ENCODE peak calls at places on chromosome 18, in four cellular contexts. F, E, H and R are unnamed samples.

GRCh38 chr18:55779711-55780590 is 192.0 kb upstream of the TCF4 start:
- DNase-seq in H (peak), F (peak), E (peak), R (peak)

GRCh38 chr18:3540805-3541548 is 91.0 kb downstream of the TGIF1 start:
- DNase-seq in H (no peak), F (no peak), E (no peak), R (peak)

GRCh38 chr18:49926076-49926745 is 112.9 kb upstream of the ACAA2 start:
- DNase-seq in E (peak), H (no peak), F (no peak), R (no peak)

GRCh38 chr18:34592961-34593382 is 117.1 kb upstream of the DTNA start:
- DNase-seq in F (peak), E (peak), H (peak), R (peak)

GRCh38 chr18:54222922-54223567 is 1.4 kb downstream of the MBD2 start:
- DNase-seq in F (no peak), E (no peak), H (no peak), R (no peak)

GRCh38 chr18:43271593-43272432 is 5.5 kb downstream of the SYT4 start:
- DNase-seq in E (peak), H (peak), F (no peak), R (no peak)

GRCh38 chr18:60506682-60507081 is 134.1 kb upstream of the MC4R start:
- DNase-seq in H (no peak), F (no peak), E (peak), R (no peak)

GRCh38 chr18:76823574-76823973 is 1.2 kb downstream of the ZNF236 start:
- DNase-seq in H (no peak), F (peak), E (peak), R (peak)

GRCh38 chr18:23900979-23901378 is 113.6 kb upstream of the TTC39C start:
- DNase-seq in H (no peak), F (no peak), E (no peak), R (no peak)

GRCh38 chr18:77132369-77133050 is at the start of gene MBP:
- DNase-seq in H (no peak), E (no peak), F (peak), R (peak)

GRCh38 chr18:67590571-67591141 is 74.1 kb upstream of the DSEL start:
- DNase-seq in E (peak), H (peak), F (no peak), R (no peak)

GRCh38 chr18:24491882-24492281 is 31.4 kb downstream of the HRH4 start:
- DNase-seq in F (no peak), H (no peak), E (no peak), R (no peak)

GRCh38 chr18:9531791-9532410 is 56.6 kb downstream of the RALBP1 start:
- DNase-seq in H (no peak), E (peak), F (no peak), R (no peak)

GRCh38 chr18:13112982-13113381 is 105.6 kb upstream of the LDLRAD4 start:
- DNase-seq in E (peak), H (peak), F (no peak), R (no peak)

GRCh38 chr18:67864677-67865340 is 348.3 kb upstream of the DSEL start:
- DNase-seq in H (no peak), E (peak), F (no peak), R (no peak)

GRCh38 chr18:23137093-23137640 is 1.9 kb downstream of the CABLES1 start:
- DNase-seq in H (no peak), F (no peak), E (no peak), R (no peak)

GRCh38 chr18:10797882-10798281 is 272.1 kb downstream of the NAPG start:
- DNase-seq in F (no peak), E (no peak), H (no peak), R (no peak)

GRCh38 chr18:26706796-26707406 is 158.5 kb upstream of the KCTD1 start:
- DNase-seq in F (no peak), H (no peak), E (no peak), R (no peak)

GRCh38 chr18:22428672-22429071 is 11.0 kb upstream of the CTAGE1 start:
- DNase-seq in F (no peak), E (peak), H (no peak), R (no peak)

GRCh38 chr18:21489919-21490495 is 110.5 kb downstream of the ESCO1 start:
- DNase-seq in F (no peak), E (no peak), H (no peak), R (no peak)

DNA sequence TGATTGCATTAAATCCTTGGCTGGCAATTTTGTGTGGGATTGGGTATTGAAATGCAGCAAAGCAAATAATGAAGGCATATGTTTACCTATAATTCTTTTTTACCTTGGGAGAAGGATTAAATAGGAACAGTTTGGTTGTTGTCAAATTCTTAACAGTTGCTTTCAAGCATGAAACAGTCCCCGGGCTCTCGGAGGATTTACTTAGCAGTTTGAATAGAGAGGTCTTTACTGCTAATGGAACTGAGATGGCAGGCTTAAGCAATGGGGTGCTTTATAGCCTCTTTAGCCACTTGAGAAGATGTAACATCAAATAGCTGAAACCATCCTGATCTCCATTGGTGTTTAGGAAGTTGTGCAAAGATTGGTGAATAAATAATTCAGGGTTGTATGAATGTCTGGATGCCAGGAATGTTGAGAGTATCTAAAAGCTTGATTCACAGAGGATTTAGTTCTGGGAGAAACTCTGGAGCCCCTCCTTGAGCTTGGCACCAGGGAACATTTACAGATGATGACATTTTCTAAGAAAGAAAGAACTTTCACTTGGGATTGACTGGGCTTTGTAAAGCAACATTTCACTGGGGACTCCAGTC is 51.8 kb downstream of the PTPRM start:
- DNase-seq in F (no peak), E (no peak), H (no peak), R (no peak)
- H3K4me3 ChIP-seq in F (no peak), E (no peak), H (no peak), R (no peak)

GRCh38 chr18:35641916-35642315 is 60.4 kb downstream of the GALNT1 start:
- DNase-seq in F (no peak), H (no peak), E (peak), R (no peak)

GRCh38 chr18:35637226-35637625 is 55.7 kb downstream of the GALNT1 start:
- DNase-seq in F (no peak), E (no peak), H (no peak), R (no peak)

GRCh38 chr18:35641467-35641866 is 59.9 kb downstream of the GALNT1 start:
- DNase-seq in F (no peak), E (no peak), H (no peak), R (no peak)

GRCh38 chr18:35642802-35643201 is 61.3 kb downstream of the GALNT1 start:
- DNase-seq in F (no peak), H (no peak), E (peak), R (no peak)

GRCh38 chr18:35639296-35639695 is 57.8 kb downstream of the GALNT1 start:
- DNase-seq in F (no peak), H (no peak), E (no peak), R (no peak)
- H3K4me3 ChIP-seq in F (no peak), H (no peak), E (no peak), R (no peak)

DNA sequence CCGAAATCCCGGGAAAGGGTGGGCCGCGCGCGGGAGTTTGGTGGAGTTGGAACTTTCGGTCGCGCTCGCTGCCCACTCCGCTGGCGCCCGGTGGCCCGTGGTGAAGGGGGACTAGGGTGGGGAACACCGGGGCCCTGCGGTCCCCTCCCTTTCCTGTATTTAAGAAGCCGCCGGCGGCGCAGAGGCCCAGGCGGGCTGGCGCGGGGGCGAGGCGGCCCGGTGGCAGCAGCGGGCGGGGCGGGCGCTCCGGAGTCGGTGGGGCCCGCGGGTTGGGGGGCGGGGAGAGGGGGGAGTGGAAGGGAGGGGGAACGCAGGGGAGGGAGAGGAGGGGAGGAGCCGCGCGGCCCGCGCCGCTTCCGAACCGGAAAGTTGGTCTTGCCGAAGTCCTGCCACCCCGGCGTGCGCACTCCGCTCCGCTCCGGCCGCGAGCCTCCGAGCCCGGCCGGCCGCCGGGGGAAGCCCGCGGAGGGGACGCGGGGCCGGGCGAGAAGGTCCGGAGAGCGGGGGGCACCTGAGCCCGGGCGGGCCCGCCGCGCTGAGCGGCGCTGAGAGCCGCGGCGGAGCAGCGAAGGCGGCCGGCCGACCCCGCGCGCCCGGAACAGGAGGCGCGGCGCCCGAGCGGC is 449 bp upstream of the SALL3 start:
- DNase-seq in H (no peak), E (no peak), F (no peak), R (no peak)
- H3K4me3 ChIP-seq in H (no peak), E (no peak), F (no peak), R (no peak)

GRCh38 chr18:11859903-11860407 is 8.7 kb downstream of the CHMP1B start:
- DNase-seq in E (peak), F (no peak), H (no peak), R (no peak)

GRCh38 chr18:11859282-11859797 is 8.1 kb downstream of the CHMP1B start:
- DNase-seq in H (no peak), E (no peak), F (no peak), R (no peak)

GRCh38 chr18:11861583-11862288 is 10.5 kb downstream of the CHMP1B start:
- DNase-seq in E (no peak), F (no peak), H (no peak), R (no peak)

GRCh38 chr18:11860594-11861450 is 9.6 kb downstream of the CHMP1B start:
- DNase-seq in H (no peak), E (no peak), F (no peak), R (no peak)

DNA sequence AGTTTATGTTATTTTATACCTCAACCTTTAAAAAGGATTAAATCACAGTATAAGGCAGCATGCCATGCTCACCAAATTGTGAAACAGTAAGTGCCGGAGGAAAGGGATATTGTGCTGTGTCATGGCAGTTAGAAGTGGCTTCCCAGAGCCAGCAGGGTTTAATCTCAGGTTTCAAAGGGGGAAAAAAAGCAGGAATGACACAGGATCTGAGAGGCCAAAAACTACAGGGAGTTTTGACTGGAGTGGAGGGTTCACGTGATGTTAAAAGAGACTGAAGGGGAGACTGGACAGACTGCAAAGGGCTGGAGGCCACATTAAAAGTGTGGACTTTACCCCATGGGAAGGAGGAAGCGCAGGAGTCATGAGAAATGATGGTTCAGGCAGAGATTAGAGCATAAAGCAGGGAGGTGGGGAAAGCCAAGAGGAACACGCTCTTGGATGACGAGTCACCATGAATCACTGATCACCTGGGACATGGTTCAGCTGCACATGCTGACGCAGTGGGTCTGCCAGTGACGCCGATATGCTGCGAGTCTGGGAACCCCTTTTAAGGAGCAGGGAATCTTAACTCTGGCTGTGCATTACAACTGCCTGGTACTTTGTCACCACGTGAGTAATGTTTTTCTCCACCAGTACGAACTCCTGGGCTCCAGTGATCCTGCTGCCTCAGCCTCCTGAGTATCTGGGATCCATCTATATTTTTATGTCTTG is 6.1 kb downstream of the CHMP1B start:
- DNase-seq in E (peak), F (no peak), H (peak), R (peak)
- H3K4me3 ChIP-seq in E (peak), F (no peak), H (no peak), R (no peak)

GRCh38 chr18:70907673-70908072 is 618.8 kb downstream of the SOCS6 start:
- DNase-seq in H (peak), F (no peak), E (no peak), R (no peak)
- H3K4me3 ChIP-seq in H (peak), F (no peak), E (no peak), R (no peak)

GRCh38 chr18:63154350-63155152 is 165.0 kb downstream of the BCL2 start:
- DNase-seq in H (no peak), E (no peak), F (no peak), R (no peak)
- H3K4me3 ChIP-seq in H (no peak), E (no peak), F (peak), R (no peak)

DNA sequence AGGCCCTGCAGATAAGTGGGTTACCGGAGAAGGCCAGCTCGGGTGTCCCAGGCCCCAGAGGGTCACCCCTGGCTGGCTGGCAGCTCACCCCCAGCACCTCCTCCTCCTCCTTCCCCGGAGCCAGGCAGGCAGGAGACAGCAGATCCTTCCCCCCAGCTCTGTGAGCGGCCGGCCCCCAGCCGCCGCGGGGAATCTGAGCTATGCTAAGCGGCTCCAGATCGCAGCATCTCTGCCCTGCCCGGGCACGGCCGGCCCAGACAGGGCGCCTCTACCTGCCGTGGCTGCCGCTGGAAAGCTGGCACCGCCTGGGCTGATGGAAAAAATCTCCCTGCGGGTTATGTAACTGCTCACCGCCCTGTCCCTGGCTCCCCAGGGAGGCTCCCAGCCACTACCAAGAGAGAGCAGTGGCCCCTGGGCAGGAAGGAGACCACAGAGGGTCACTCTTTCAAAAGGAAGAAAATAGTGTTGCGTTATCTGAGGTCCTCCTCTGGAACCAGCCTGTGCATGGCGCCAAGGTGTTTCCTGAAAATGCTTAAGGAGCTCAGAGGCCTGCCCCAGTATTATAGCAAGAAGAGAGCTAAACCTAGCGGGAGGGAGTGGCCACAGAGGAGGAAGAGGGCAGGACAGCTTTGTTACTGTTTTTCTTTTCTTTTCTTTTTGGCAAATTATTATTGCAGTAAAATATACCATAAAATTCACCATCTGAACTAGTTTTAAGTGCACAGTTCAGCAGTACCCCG is 179.0 kb downstream of the SMAD7 start:
- DNase-seq in F (peak), H (no peak), E (no peak), R (no peak)
- H3K4me3 ChIP-seq in F (no peak), H (no peak), E (no peak), R (no peak)

DNA sequence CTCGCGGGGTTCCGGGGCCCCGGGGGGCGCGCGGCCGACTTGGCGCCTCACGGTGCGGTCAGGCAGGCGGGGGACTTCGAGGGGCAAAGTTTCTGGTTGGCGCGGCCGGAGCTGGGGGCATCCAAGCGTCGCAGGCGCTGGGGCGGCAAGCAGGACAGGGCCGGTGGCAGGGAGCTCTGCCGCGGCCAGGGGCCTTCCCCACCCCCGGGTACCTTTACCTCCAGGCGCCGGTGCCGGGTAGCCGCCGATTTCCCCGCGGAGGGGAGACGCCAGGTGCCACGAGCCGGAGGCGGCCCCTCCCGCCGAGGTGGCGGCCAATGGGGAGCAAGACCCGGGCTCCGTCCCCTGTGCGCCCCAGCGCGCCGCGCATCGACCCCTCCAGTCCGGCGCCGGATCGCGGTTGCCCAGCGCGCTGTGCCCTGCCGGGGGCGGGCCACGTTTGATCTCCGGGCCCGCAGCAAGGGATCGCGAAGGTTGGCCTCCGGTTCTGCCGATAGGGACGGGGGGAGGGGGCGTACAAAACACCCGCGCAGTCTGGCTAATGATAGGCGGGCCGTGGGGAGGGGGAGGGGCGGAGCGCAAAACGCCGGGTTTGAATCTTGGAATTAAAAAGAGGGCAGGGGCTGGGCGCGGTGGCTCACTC is at the start of gene ST8SIA5:
- DNase-seq in E (no peak), H (peak), F (no peak), R (no peak)
- H3K4me3 ChIP-seq in E (peak), H (peak), F (peak), R (no peak)

DNA sequence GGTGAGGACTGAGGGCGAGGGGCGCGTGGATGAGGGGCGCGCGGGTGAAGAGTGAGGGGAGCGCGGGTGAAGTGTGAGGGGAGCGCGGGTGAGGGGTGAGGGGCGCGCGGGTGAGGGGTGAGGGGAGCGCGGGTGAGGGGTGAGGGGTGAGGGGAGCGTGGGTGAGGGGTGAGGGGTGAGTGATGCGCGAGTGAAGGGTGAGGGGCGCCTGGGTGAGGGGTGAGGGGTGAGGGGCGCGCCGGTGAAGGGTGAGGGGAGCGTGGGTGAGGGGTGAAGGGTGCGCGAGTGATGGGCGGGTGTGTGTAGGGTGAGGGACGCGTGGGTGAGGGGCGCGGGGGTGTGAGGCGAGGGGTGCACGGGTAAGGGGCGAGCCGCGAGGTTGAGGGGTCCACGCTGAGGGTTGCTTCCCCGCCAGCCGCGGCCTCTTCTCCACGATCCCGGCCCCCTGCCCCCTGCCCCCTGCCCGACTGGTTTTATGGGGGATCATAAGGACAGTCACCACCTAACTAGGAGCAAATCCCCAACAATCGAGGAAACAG is 1.1 kb upstream of the SLC66A2 start:
- DNase-seq in E (no peak), H (no peak), F (peak), R (no peak)
- H3K4me3 ChIP-seq in E (peak), H (peak), F (peak), R (no peak)